ENCODE peak calls at places on chromosomes 16 and 17, in seven cellular contexts. One of them, this sample, is unnamed.

GRCh38 chr16:47581114-47581513 is 120.0 kb downstream of the PHKB start:
- DNase-seq in T-helper 9 cell: no peak
- DNase-seq in NAMALWA: no peak
- DNase-seq in PC-3: no peak
- DNase-seq in T-helper 2 cell: no peak
- DNase-seq in T1000: no peak
- DNase-seq in EL: no peak
- DNase-seq in this sample: no peak

GRCh38 chr17:37744961-37745800 is at the start of gene HNF1B:
- DNase-seq in T1000: no peak
- DNase-seq in T-helper 2 cell: no peak
- DNase-seq in NAMALWA: peak
- DNase-seq in T-helper 9 cell: no peak
- DNase-seq in PC-3: peak
- DNase-seq in EL: no peak
- DNase-seq in this sample: no peak

GRCh38 chr17:44324092-44324570 is 492 bp downstream of the SLC25A39 start:
- DNase-seq in EL: peak
- DNase-seq in T-helper 9 cell: no peak
- DNase-seq in NAMALWA: no peak
- DNase-seq in T1000: no peak
- DNase-seq in PC-3: peak
- DNase-seq in T-helper 2 cell: no peak
- DNase-seq in this sample: no peak

GRCh38 chr17:74812109-74812864 is 36.1 kb upstream of the NAT9 start:
- DNase-seq in EL: no peak
- DNase-seq in PC-3: no peak
- DNase-seq in T1000: no peak
- DNase-seq in T-helper 9 cell: no peak
- DNase-seq in NAMALWA: no peak
- DNase-seq in T-helper 2 cell: no peak
- DNase-seq in this sample: no peak

GRCh38 chr17:42266918-42267766 is 9.0 kb downstream of the STAT5B start:
- DNase-seq in T1000: peak
- DNase-seq in T-helper 9 cell: peak
- DNase-seq in NAMALWA: no peak
- DNase-seq in PC-3: no peak
- DNase-seq in T-helper 2 cell: peak
- DNase-seq in EL: peak
- DNase-seq in this sample: peak

GRCh38 chr16:4008116-4008515 is 108.1 kb downstream of the ADCY9 start:
- DNase-seq in T-helper 2 cell: no peak
- DNase-seq in NAMALWA: no peak
- DNase-seq in PC-3: no peak
- DNase-seq in EL: no peak
- DNase-seq in T-helper 9 cell: no peak
- DNase-seq in T1000: no peak
- DNase-seq in this sample: no peak

GRCh38 chr17:2087597-2088211 is 32.8 kb downstream of the HIC1 start:
- DNase-seq in EL: no peak
- DNase-seq in T-helper 2 cell: peak
- DNase-seq in T1000: no peak
- DNase-seq in T-helper 9 cell: peak
- DNase-seq in NAMALWA: peak
- DNase-seq in PC-3: no peak
- DNase-seq in this sample: no peak

GRCh38 chr16:50699345-50700159 is 6.1 kb downstream of the NOD2 start:
- DNase-seq in EL: no peak
- DNase-seq in PC-3: peak
- DNase-seq in T-helper 9 cell: peak
- DNase-seq in T1000: no peak
- DNase-seq in NAMALWA: no peak
- DNase-seq in T-helper 2 cell: peak
- DNase-seq in this sample: no peak

GRCh38 chr17:74530751-74531150 is 524 bp downstream of the CD300LB start:
- DNase-seq in EL: no peak
- DNase-seq in NAMALWA: no peak
- DNase-seq in T-helper 9 cell: no peak
- DNase-seq in PC-3: no peak
- DNase-seq in T1000: no peak
- DNase-seq in T-helper 2 cell: no peak
- DNase-seq in this sample: no peak

GRCh38 chr16:80804061-80804450 is 342 bp downstream of the CDYL2 start:
- DNase-seq in NAMALWA: no peak
- DNase-seq in PC-3: peak
- DNase-seq in EL: peak
- DNase-seq in T-helper 2 cell: peak
- DNase-seq in T1000: no peak
- DNase-seq in T-helper 9 cell: peak
- DNase-seq in this sample: peak

GRCh38 chr16:67632415-67633172 is 12.3 kb upstream of the CARMIL2 start:
- DNase-seq in T-helper 9 cell: no peak
- DNase-seq in EL: no peak
- DNase-seq in T1000: no peak
- DNase-seq in T-helper 2 cell: no peak
- DNase-seq in PC-3: no peak
- DNase-seq in NAMALWA: no peak
- DNase-seq in this sample: no peak

GRCh38 chr17:4110152-4110551 is 32.7 kb downstream of the ZZEF1 start:
- DNase-seq in NAMALWA: no peak
- DNase-seq in EL: peak
- DNase-seq in T-helper 2 cell: peak
- DNase-seq in T-helper 9 cell: no peak
- DNase-seq in PC-3: peak
- DNase-seq in T1000: no peak
- DNase-seq in this sample: peak

GRCh38 chr17:77746391-77746790 is 212.1 kb upstream of the TNRC6C start:
- DNase-seq in T-helper 9 cell: no peak
- DNase-seq in EL: no peak
- DNase-seq in NAMALWA: no peak
- DNase-seq in T-helper 2 cell: no peak
- DNase-seq in PC-3: no peak
- DNase-seq in T1000: no peak
- DNase-seq in this sample: no peak

GRCh38 chr17:44900894-44901293 is 1.6 kb upstream of the EFTUD2 start:
- DNase-seq in T1000: peak
- DNase-seq in EL: peak
- DNase-seq in NAMALWA: no peak
- DNase-seq in T-helper 2 cell: no peak
- DNase-seq in T-helper 9 cell: no peak
- DNase-seq in PC-3: peak
- DNase-seq in this sample: peak

GRCh38 chr16:1317479-1318267 is 8.2 kb downstream of the UBE2I start:
- DNase-seq in NAMALWA: no peak
- DNase-seq in PC-3: no peak
- DNase-seq in T-helper 9 cell: no peak
- DNase-seq in EL: no peak
- DNase-seq in T1000: no peak
- DNase-seq in T-helper 2 cell: no peak
- DNase-seq in this sample: no peak

GRCh38 chr16:87715658-87716057 is 50.1 kb downstream of the KLHDC4 start:
- DNase-seq in T-helper 2 cell: no peak
- DNase-seq in T-helper 9 cell: no peak
- DNase-seq in T1000: no peak
- DNase-seq in NAMALWA: no peak
- DNase-seq in PC-3: no peak
- DNase-seq in EL: peak
- DNase-seq in this sample: no peak

GRCh38 chr17:5793899-5794298 is 209.6 kb upstream of the NLRP1 start:
- DNase-seq in EL: no peak
- DNase-seq in T1000: no peak
- DNase-seq in NAMALWA: no peak
- DNase-seq in PC-3: peak
- DNase-seq in T-helper 2 cell: no peak
- DNase-seq in T-helper 9 cell: no peak
- DNase-seq in this sample: no peak

GRCh38 chr17:58304735-58305486 is 23.7 kb downstream of the TSPOAP1 start:
- DNase-seq in T-helper 2 cell: no peak
- DNase-seq in EL: no peak
- DNase-seq in T1000: peak
- DNase-seq in T-helper 9 cell: no peak
- DNase-seq in PC-3: no peak
- DNase-seq in NAMALWA: no peak
- DNase-seq in this sample: no peak

GRCh38 chr16:19696961-19697360 is 21.1 kb downstream of the KNOP1 start:
- DNase-seq in T1000: no peak
- DNase-seq in T-helper 9 cell: no peak
- DNase-seq in EL: no peak
- DNase-seq in NAMALWA: no peak
- DNase-seq in PC-3: no peak
- DNase-seq in T-helper 2 cell: no peak
- DNase-seq in this sample: no peak

GRCh38 chr17:17943281-17943984 is 28.8 kb downstream of the TOM1L2 start:
- DNase-seq in T-helper 2 cell: no peak
- DNase-seq in NAMALWA: no peak
- DNase-seq in EL: no peak
- DNase-seq in T1000: no peak
- DNase-seq in PC-3: no peak
- DNase-seq in T-helper 9 cell: no peak
- DNase-seq in this sample: no peak

GRCh38 chr16:2900526-2901075 is 11.1 kb upstream of the FLYWCH1 start:
- DNase-seq in PC-3: no peak
- DNase-seq in NAMALWA: no peak
- DNase-seq in T1000: no peak
- DNase-seq in EL: no peak
- DNase-seq in T-helper 2 cell: no peak
- DNase-seq in T-helper 9 cell: no peak
- DNase-seq in this sample: no peak

GRCh38 chr17:74117999-74118421 is 85.5 kb upstream of the RPL38 start:
- DNase-seq in T-helper 9 cell: no peak
- DNase-seq in NAMALWA: no peak
- DNase-seq in T-helper 2 cell: no peak
- DNase-seq in EL: no peak
- DNase-seq in PC-3: no peak
- DNase-seq in T1000: no peak
- DNase-seq in this sample: no peak

GRCh38 chr16:69469807-69470561 is 45.6 kb downstream of the CYB5B start:
- DNase-seq in T1000: no peak
- DNase-seq in EL: no peak
- DNase-seq in PC-3: no peak
- DNase-seq in NAMALWA: no peak
- DNase-seq in T-helper 9 cell: no peak
- DNase-seq in T-helper 2 cell: peak
- DNase-seq in this sample: no peak

GRCh38 chr16:22764662-22765302 is 49.2 kb upstream of the HS3ST2 start:
- DNase-seq in PC-3: no peak
- DNase-seq in NAMALWA: no peak
- DNase-seq in T-helper 2 cell: no peak
- DNase-seq in T-helper 9 cell: no peak
- DNase-seq in T1000: no peak
- DNase-seq in EL: no peak
- DNase-seq in this sample: no peak

GRCh38 chr16:2769675-2770056 is 7.4 kb downstream of the ELOB start:
- DNase-seq in T-helper 9 cell: no peak
- DNase-seq in EL: no peak
- DNase-seq in PC-3: no peak
- DNase-seq in T1000: no peak
- DNase-seq in T-helper 2 cell: no peak
- DNase-seq in NAMALWA: no peak
- DNase-seq in this sample: no peak

GRCh38 chr16:54175169-54175551 is 111.4 kb downstream of the IRX3 start:
- DNase-seq in T1000: no peak
- DNase-seq in NAMALWA: no peak
- DNase-seq in T-helper 9 cell: no peak
- DNase-seq in EL: no peak
- DNase-seq in T-helper 2 cell: no peak
- DNase-seq in PC-3: no peak
- DNase-seq in this sample: no peak

GRCh38 chr17:47663997-47664941 is 14.6 kb downstream of the KPNB1 start:
- DNase-seq in EL: peak
- DNase-seq in NAMALWA: peak
- DNase-seq in T-helper 2 cell: peak
- DNase-seq in PC-3: peak
- DNase-seq in T-helper 9 cell: peak
- DNase-seq in T1000: peak
- DNase-seq in this sample: peak

GRCh38 chr17:60231234-60231633 is 81.5 kb downstream of the CA4 start:
- DNase-seq in EL: peak
- DNase-seq in PC-3: peak
- DNase-seq in T-helper 2 cell: peak
- DNase-seq in NAMALWA: peak
- DNase-seq in T1000: no peak
- DNase-seq in T-helper 9 cell: no peak
- DNase-seq in this sample: peak

GRCh38 chr16:66342294-66342900 is 24.1 kb upstream of the CDH5 start:
- DNase-seq in T-helper 9 cell: no peak
- DNase-seq in T1000: no peak
- DNase-seq in EL: peak
- DNase-seq in NAMALWA: peak
- DNase-seq in PC-3: peak
- DNase-seq in T-helper 2 cell: no peak
- DNase-seq in this sample: no peak

GRCh38 chr17:12256380-12256995 is 235.8 kb downstream of the MAP2K4 start:
- DNase-seq in PC-3: peak
- DNase-seq in NAMALWA: peak
- DNase-seq in T-helper 2 cell: peak
- DNase-seq in T1000: peak
- DNase-seq in T-helper 9 cell: no peak
- DNase-seq in EL: peak
- DNase-seq in this sample: peak

GRCh38 chr16:54937673-54938350 is 7.1 kb downstream of the IRX5 start:
- DNase-seq in T-helper 2 cell: no peak
- DNase-seq in T-helper 9 cell: no peak
- DNase-seq in PC-3: no peak
- DNase-seq in NAMALWA: no peak
- DNase-seq in T1000: no peak
- DNase-seq in EL: no peak
- DNase-seq in this sample: no peak

GRCh38 chr17:49076575-49077384 is 55.8 kb upstream of the B4GALNT2 start:
- DNase-seq in T-helper 2 cell: no peak
- DNase-seq in NAMALWA: no peak
- DNase-seq in EL: peak
- DNase-seq in PC-3: peak
- DNase-seq in T-helper 9 cell: no peak
- DNase-seq in T1000: peak
- DNase-seq in this sample: peak

GRCh38 chr17:45146616-45147101 is 1.6 kb upstream of the HEXIM1 start:
- DNase-seq in T-helper 2 cell: peak
- DNase-seq in NAMALWA: no peak
- DNase-seq in T1000: no peak
- DNase-seq in T-helper 9 cell: no peak
- DNase-seq in EL: peak
- DNase-seq in PC-3: no peak
- DNase-seq in this sample: peak

GRCh38 chr16:89257757-89258465 is 40.4 kb downstream of the ZNF778 start:
- DNase-seq in T1000: no peak
- DNase-seq in EL: no peak
- DNase-seq in PC-3: peak
- DNase-seq in NAMALWA: no peak
- DNase-seq in T-helper 9 cell: no peak
- DNase-seq in T-helper 2 cell: no peak
- DNase-seq in this sample: no peak

GRCh38 chr16:12050361-12050760 is 73.8 kb downstream of the SNX29 start:
- DNase-seq in T1000: no peak
- DNase-seq in EL: no peak
- DNase-seq in T-helper 9 cell: no peak
- DNase-seq in PC-3: no peak
- DNase-seq in T-helper 2 cell: no peak
- DNase-seq in NAMALWA: no peak
- DNase-seq in this sample: no peak

GRCh38 chr17:82231562-82232321 is 2.9 kb downstream of the SLC16A3 start:
- DNase-seq in T-helper 9 cell: no peak
- DNase-seq in NAMALWA: peak
- DNase-seq in T-helper 2 cell: no peak
- DNase-seq in T1000: no peak
- DNase-seq in PC-3: peak
- DNase-seq in EL: peak
- DNase-seq in this sample: no peak